ENCODE peak calls at places on chromosomes 12 and 14, in five cellular contexts. L, V, Z, W and U are unnamed samples.

GRCh38 chr12:54385251-54385914 is 850 bp upstream of the ZNF385A start:
- DNase-seq in L (peak), V (no peak), Z (no peak), W (no peak), U (peak)

GRCh38 chr14:96690713-96691383 is 106.3 kb upstream of the VRK1 start:
- DNase-seq in L (no peak), V (no peak), Z (no peak), W (no peak), U (no peak)

GRCh38 chr14:20262642-20263128 is 23.6 kb downstream of the OR11H4 start:
- DNase-seq in L (no peak), V (no peak), Z (no peak), W (peak), U (no peak)

GRCh38 chr14:75879031-75879430 is 102.8 kb downstream of the TGFB3 start:
- DNase-seq in L (no peak), V (peak), Z (no peak), W (peak), U (no peak)

GRCh38 chr12:124334266-124334665 is 39.4 kb downstream of the RFLNA start:
- DNase-seq in L (no peak), V (no peak), Z (no peak), W (no peak), U (no peak)

GRCh38 chr14:67837011-67837624 is 17.5 kb downstream of the RAD51B start:
- DNase-seq in L (no peak), V (peak), Z (peak), W (peak), U (no peak)

GRCh38 chr14:58638231-58639205 is 756 bp downstream of the DACT1 start:
- DNase-seq in L (peak), V (peak), Z (peak), W (peak), U (no peak)

GRCh38 chr14:100532154-100532915 is 54.9 kb downstream of the BEGAIN start:
- DNase-seq in L (peak), V (no peak), Z (no peak), W (no peak), U (peak)

GRCh38 chr12:82326905-82327503 is 31.2 kb downstream of the CCDC59 start:
- DNase-seq in L (no peak), V (peak), Z (no peak), W (peak), U (no peak)

GRCh38 chr12:90091809-90092208 is 383.2 kb upstream of the ATP2B1 start:
- DNase-seq in L (no peak), V (no peak), Z (no peak), W (no peak), U (no peak)

GRCh38 chr14:91737619-91738018 is 5.7 kb upstream of the CATSPERB start:
- DNase-seq in L (no peak), V (no peak), Z (no peak), W (no peak), U (no peak)

GRCh38 chr14:98808494-98809407 is 463.2 kb downstream of the BCL11B start:
- DNase-seq in L (no peak), V (no peak), Z (no peak), W (no peak), U (no peak)

GRCh38 chr12:53809005-53809404 is 57.2 kb upstream of the CISTR start:
- DNase-seq in L (no peak), V (no peak), Z (no peak), W (no peak), U (no peak)